ENCODE peak calls at places on chromosomes 5 and 9, in ten cellular contexts. G is HEK293T; O is EL; Q is CD4-positive, CD25-positive, alpha-beta regulatory T cell; R is non-pigmented ciliary epithelial cell; C is substantia nigra; K is activated T-helper 1 cell treated with anti-CD3 and anti-CD28 coated beads, Interleukin-2, amount 50 U/mL, for 16 hours; V is mucosa of descending colon; Z is ELR; D is effector memory CD4-positive, alpha-beta T cell. X is an unnamed sample.

GRCh38 chr5:173689171-173689676 is 72.8 kb upstream of the BOD1 start:
- DNase-seq in C (no peak), G (no peak), Q (no peak), O (no peak), V (peak; percentile 25), R (no peak), D (no peak), K (no peak), Z (no peak), X (no peak)

GRCh38 chr9:130193119-130193518 is 20.9 kb downstream of the NCS1 start:
- DNase-seq in Q (no peak), O (no peak), V (no peak), C (no peak), G (no peak), K (no peak), D (no peak), Z (no peak), R (no peak), X (no peak)

GRCh38 chr9:130459941-130460340 is 15.2 kb downstream of the ASS1 start:
- DNase-seq in Z (no peak), G (no peak), V (no peak), K (no peak), R (no peak), O (no peak), C (no peak), D (no peak), Q (no peak), X (no peak)

GRCh38 chr5:113099822-113100221 is 123.2 kb downstream of the DCP2 start:
- DNase-seq in Z (no peak), V (no peak), R (no peak), G (no peak), K (no peak), C (no peak), O (no peak), D (no peak), Q (no peak), X (no peak)

GRCh38 chr9:127917603-127918002 is 762 bp upstream of the ST6GALNAC4 start:
- DNase-seq in Q (no peak), G (no peak), C (no peak), V (no peak), Z (no peak), O (no peak), D (no peak), R (no peak), K (no peak), X (no peak)

GRCh38 chr5:15634771-15635347 is 134.9 kb downstream of the FBXL7 start:
- DNase-seq in G (no peak), O (peak; percentile 19), K (no peak), D (no peak), Q (no peak), R (no peak), V (no peak), C (no peak), Z (no peak), X (no peak)

GRCh38 chr5:14204785-14205321 is 61.7 kb downstream of the TRIO start:
- DNase-seq in D (no peak), C (peak; percentile 46), Z (peak; percentile 87), G (no peak), Q (no peak), K (no peak), V (peak; percentile 82), O (peak; percentile 83), R (peak; percentile 75), X (no peak)

GRCh38 chr5:122586351-122586750 is 188.5 kb upstream of the SNX2 start:
- DNase-seq in R (peak; percentile 54), Z (peak; percentile 37), K (no peak), O (peak; percentile 71), C (no peak), D (no peak), Q (no peak), G (no peak), V (no peak), X (no peak)

GRCh38 chr9:128250839-128251558 is 24.8 kb downstream of the GOLGA2 start:
- DNase-seq in O (no peak), Z (no peak), Q (no peak), G (no peak), C (no peak), D (peak; percentile 6), R (no peak), V (no peak), K (no peak), X (no peak)

GRCh38 chr5:168364738-168365550 is 73.5 kb downstream of the WWC1 start:
- DNase-seq in K (no peak), O (peak; percentile 54), C (peak; percentile 21), D (no peak), Z (peak; percentile 57), R (no peak), G (no peak), Q (no peak), V (no peak), X (no peak)

GRCh38 chr5:13143630-13144029 is 800.9 kb downstream of the DNAH5 start:
- DNase-seq in Q (no peak), C (no peak), D (no peak), K (no peak), R (no peak), V (no peak), O (no peak), G (no peak), Z (peak; percentile 67), X (no peak)

GRCh38 chr5:1063661-1064382 is 48.0 kb downstream of the SLC12A7 start:
- DNase-seq in C (no peak), V (no peak), Q (no peak), Z (no peak), D (no peak), O (no peak), R (no peak), K (no peak), G (no peak), X (no peak)

GRCh38 chr5:43279548-43280274 is 33.5 kb downstream of the HMGCS1 start:
- DNase-seq in D (no peak), O (no peak), V (no peak), R (no peak), K (no peak), Z (no peak), G (no peak), Q (no peak), C (no peak), X (no peak)

GRCh38 chr5:73183491-73183891 is 10.5 kb downstream of the TMEM174 start:
- DNase-seq in K (no peak), G (no peak), R (no peak), Q (no peak), Z (no peak), V (peak; percentile 86), C (no peak), D (no peak), O (no peak), X (no peak)

GRCh38 chr5:150541397-150541675 is 33.4 kb downstream of the NDST1 start:
- DNase-seq in R (no peak), K (no peak), V (peak; percentile 19), Z (no peak), G (no peak), O (no peak), C (no peak), D (no peak), Q (no peak), X (no peak)

GRCh38 chr5:151925396-151925750 is 722 bp upstream of the GLRA1 start:
- DNase-seq in V (no peak), Q (no peak), O (no peak), D (no peak), R (no peak), C (no peak), G (no peak), K (no peak), Z (no peak), X (no peak)

GRCh38 chr5:168579206-168579986 is at the start of gene PANK3:
- DNase-seq in G (peak; percentile 99), Z (peak; percentile 99), R (peak; percentile 98), K (peak; percentile 95), O (peak; percentile 100), V (peak; percentile 98), C (peak; percentile 100), D (peak; percentile 95), Q (peak; percentile 96), X (peak; percentile 97)

GRCh38 chr5:12703254-12703653 is 799.0 kb upstream of the CTNND2 start:
- DNase-seq in V (no peak), R (no peak), G (no peak), O (no peak), K (no peak), Q (no peak), C (no peak), Z (no peak), D (no peak), X (no peak)

GRCh38 chr9:38227061-38227540 is 158.1 kb upstream of the SHB start:
- DNase-seq in C (no peak), D (peak; percentile 3), K (peak; percentile 10), Z (peak; percentile 92), V (peak; percentile 16), G (peak; percentile 58), Q (no peak), R (peak; percentile 89), O (peak; percentile 96), X (peak; percentile 23)

GRCh38 chr5:117594165-117594564 is 1019.5 kb upstream of the SEMA6A start:
- DNase-seq in O (peak; percentile 38), G (no peak), D (no peak), V (no peak), Z (no peak), K (no peak), C (no peak), R (no peak), Q (no peak), X (no peak)

GRCh38 chr5:95961617-95962474 is at the start of gene ELL2:
- DNase-seq in C (peak; percentile 99), R (peak; percentile 93), G (peak; percentile 90), Q (peak; percentile 98), V (peak; percentile 99), K (peak; percentile 85), O (peak; percentile 100), Z (peak; percentile 99), D (peak; percentile 98), X (peak; percentile 89)

GRCh38 chr9:87119328-87119881 is 172.1 kb upstream of the GAS1 start:
- DNase-seq in D (no peak), V (peak; percentile 3), Z (peak; percentile 27), O (peak; percentile 85), Q (no peak), C (no peak), R (peak; percentile 49), G (no peak), K (no peak), X (no peak)

GRCh38 chr9:127980706-127981558 is at the start of gene EEIG1:
- DNase-seq in Q (peak; percentile 96), R (peak; percentile 30), V (peak; percentile 95), K (peak; percentile 95), O (peak; percentile 92), C (peak; percentile 96), D (peak; percentile 94), G (peak; percentile 98), Z (peak; percentile 91), X (no peak)

GRCh38 chr9:36092509-36093215 is 43.9 kb upstream of the GLIPR2 start:
- DNase-seq in G (no peak), K (no peak), O (no peak), V (peak; percentile 48), C (peak; percentile 4), R (no peak), Q (no peak), Z (no peak), D (no peak), X (peak; percentile 65)

GRCh38 chr5:158860706-158861105 is 239.0 kb downstream of the EBF1 start:
- DNase-seq in Q (no peak), C (no peak), G (no peak), R (no peak), D (no peak), K (no peak), V (no peak), Z (no peak), O (no peak), X (no peak)

GRCh38 chr5:144698454-144698853 is 527.8 kb downstream of the KCTD16 start:
- DNase-seq in O (peak; percentile 52), K (no peak), C (no peak), G (no peak), Q (no peak), D (no peak), R (peak; percentile 9), Z (peak; percentile 18), V (no peak), X (no peak)

X was measured in GM12878.